ENCODE peak calls at places on chromosome X, in nine cellular contexts. Y is NCI-H1092 treated with DMSO at 0.1 percent for 48 hours; A is GM23338; H is B cell; B is CD8-positive, alpha-beta memory T cell; Z is pons; R is D341Med; F is GM19239; K is stimulated activated CD4-positive, alpha-beta T cell treated with anti-CD3 and anti-CD28 coated beads, Interleukin-1b, Interleukin-23, amount 100 ng/mL, for 24 hours. V is an unnamed sample.

GRCh38 chrX:118526149-118526548 is 30.5 kb downstream of the DOCK11 start:
- DNase-seq in R (no peak), Y (no peak), B (no peak), A (no peak), H (no peak), F (no peak), Z (no peak), K (no peak), V (no peak)

GRCh38 chrX:9349572-9350259 is 115.1 kb upstream of the TBL1X start:
- DNase-seq in K (no peak), B (no peak), H (no peak), Y (no peak), A (no peak), R (no peak), F (no peak), Z (no peak), V (no peak)

GRCh38 chrX:86935988-86936387 is 581.6 kb upstream of the KLHL4 start:
- DNase-seq in K (no peak), F (no peak), Z (no peak), B (no peak), R (no peak), A (no peak), Y (no peak), H (no peak), V (no peak)

GRCh38 chrX:41334866-41335589 is 1.1 kb downstream of the DDX3X start:
- DNase-seq in Z (no peak), K (peak), H (peak), F (no peak), A (peak), R (no peak), B (peak), Y (no peak), V (peak)

GRCh38 chrX:46628406-46629371 is 55.1 kb downstream of the CHST7 start:
- DNase-seq in A (no peak), Y (no peak), Z (peak), F (peak), H (peak), K (no peak), B (no peak), R (no peak), V (peak)

GRCh38 chrX:141301017-141301416 is 58.7 kb upstream of the SPANXC start:
- DNase-seq in H (no peak), K (no peak), F (no peak), B (no peak), R (no peak), Z (no peak), A (no peak), Y (no peak), V (no peak)

GRCh38 chrX:43716696-43717095 is 60.6 kb downstream of the MAOA start:
- DNase-seq in Y (no peak), Z (no peak), B (no peak), F (no peak), H (no peak), R (no peak), A (no peak), K (no peak), V (no peak)

GRCh38 chrX:153973127-153974002 is 811 bp downstream of the TMEM187 start:
- DNase-seq in B (no peak), K (no peak), A (no peak), Y (peak), H (no peak), F (no peak), Z (peak), R (no peak), V (no peak)

GRCh38 chrX:40152173-40152705 is 54.5 kb upstream of the BCOR start:
- DNase-seq in K (no peak), F (no peak), Y (peak), B (no peak), Z (no peak), R (no peak), A (peak), H (peak), V (no peak)

GRCh38 chrX:119672252-119672825 is 20.6 kb downstream of the SEPTIN6 start:
- DNase-seq in H (no peak), F (no peak), R (no peak), K (no peak), A (no peak), Z (no peak), B (no peak), Y (peak), V (no peak)

GRCh38 chrX:107894038-107894437 is 68.4 kb downstream of the MID2 start:
- DNase-seq in R (peak), F (peak), H (peak), A (peak), Y (peak), B (no peak), Z (peak), K (peak), V (peak)

GRCh38 chrX:9829308-9830267 is 43.4 kb downstream of the SHROOM2 start:
- DNase-seq in B (no peak), F (peak), R (no peak), H (no peak), K (no peak), A (no peak), Z (no peak), Y (no peak), V (peak)

GRCh38 chrX:1093112-1093511 is 119.3 kb downstream of the CRLF2 start:
- DNase-seq in K (no peak), Y (no peak), A (no peak), R (no peak), F (no peak), H (no peak), B (no peak), Z (no peak), V (no peak)

GRCh38 chrX:150508461-150509367 is 59.7 kb upstream of the MTM1 start:
- DNase-seq in B (no peak), Z (peak), R (no peak), K (no peak), Y (peak), A (peak), F (no peak), H (no peak), V (no peak)

GRCh38 chrX:55490974-55491373 is 1.3 kb upstream of the USP51 start:
- DNase-seq in H (no peak), R (no peak), F (no peak), Y (no peak), A (no peak), Z (no peak), K (no peak), B (no peak), V (no peak)

GRCh38 chrX:17488036-17488435 is 113.0 kb downstream of the NHS start:
- DNase-seq in Z (no peak), B (no peak), A (no peak), F (no peak), H (no peak), K (no peak), Y (no peak), R (no peak), V (no peak)